ENCODE peak calls at places on chromosomes 11 and 22, in nine cellular contexts. V is AG10803, A is fibroblast of mammary gland, J is lower lobe of right lung, W is GM03348, T is AG04450, C is MV-4-11, S is BJ, X is ecto neural progenitor cell. F is an unnamed sample.

GRCh38 chr22:37240941-37241320 is 3.1 kb downstream of the RAC2 start:
- DNase-seq in A (no peak), S (no peak), J (peak), X (no peak), W (no peak), V (no peak), C (no peak), T (no peak), F (no peak)

GRCh38 chr22:38940985-38941384 is 16.4 kb upstream of the APOBEC3A start:
- DNase-seq in J (no peak), W (no peak), C (peak), X (no peak), T (no peak), S (no peak), V (no peak), A (no peak), F (no peak)

GRCh38 chr22:22030493-22031182 is 48.1 kb upstream of the TOP3B start:
- DNase-seq in S (no peak), T (no peak), C (peak), W (no peak), X (no peak), J (no peak), A (no peak), V (no peak), F (no peak)

GRCh38 chr22:36736701-36737320 is 33.3 kb upstream of the CACNG2 start:
- DNase-seq in T (no peak), V (no peak), C (peak), W (no peak), J (no peak), S (no peak), X (peak), A (no peak), F (peak)

GRCh38 chr11:32188785-32189184 is 97.9 kb downstream of the RCN1 start:
- DNase-seq in S (no peak), J (no peak), A (no peak), W (no peak), T (no peak), V (no peak), C (no peak), X (no peak), F (no peak)

GRCh38 chr11:85530596-85530995 is 96.5 kb downstream of the DLG2 start:
- DNase-seq in W (no peak), V (peak), C (peak), A (no peak), S (no peak), J (no peak), T (no peak), X (no peak), F (no peak)

GRCh38 chr11:83971063-83971462 is 684.9 kb upstream of the CCDC90B start:
- DNase-seq in W (peak), J (no peak), A (peak), T (no peak), X (no peak), V (peak), S (no peak), C (no peak), F (no peak)

GRCh38 chr22:49930596-49931412 is 12.4 kb downstream of the CRELD2 start:
- DNase-seq in A (peak), X (no peak), T (no peak), V (peak), C (peak), S (peak), J (peak), W (peak), F (no peak)

GRCh38 chr11:63666874-63667273 is 4.3 kb downstream of the ATL3 start:
- DNase-seq in X (no peak), T (peak), V (peak), S (no peak), W (peak), J (no peak), A (peak), C (no peak), F (no peak)

GRCh38 chr11:36600155-36600554 is 2.1 kb upstream of the RAG2 start:
- DNase-seq in T (no peak), A (no peak), J (no peak), V (no peak), X (no peak), S (no peak), C (no peak), W (no peak), F (no peak)

GRCh38 chr22:49961601-49962011 is 1.0 kb downstream of the PIM3 start:
- DNase-seq in X (peak), W (no peak), J (peak), S (no peak), A (no peak), V (no peak), T (no peak), C (no peak), F (no peak)

GRCh38 chr11:108664730-108665525 is at the start of gene DDX10:
- DNase-seq in V (peak), J (peak), S (peak), A (peak), T (peak), W (peak), X (peak), C (peak), F (peak)

GRCh38 chr11:63508009-63508408 is 2.1 kb downstream of the LGALS12 start:
- DNase-seq in T (no peak), J (no peak), W (no peak), A (peak), S (no peak), C (peak), V (no peak), X (no peak), F (no peak)

GRCh38 chr11:48041877-48042698 is 61.7 kb downstream of the PTPRJ start:
- DNase-seq in T (no peak), J (no peak), W (no peak), S (no peak), C (no peak), X (no peak), V (no peak), A (peak), F (no peak)

GRCh38 chr11:119340335-119341221 is at the start of gene C1QTNF5:
- DNase-seq in S (no peak), T (no peak), V (peak), J (peak), A (peak), W (peak), C (no peak), X (peak), F (peak)

GRCh38 chr22:29130490-29130889 is 57.7 kb downstream of the KREMEN1 start:
- DNase-seq in C (no peak), V (peak), S (no peak), X (no peak), T (no peak), W (no peak), A (no peak), J (no peak), F (peak)

GRCh38 chr11:118923721-118924587 is 1.8 kb downstream of the BCL9L start:
- DNase-seq in C (no peak), X (peak), J (no peak), T (no peak), V (no peak), S (no peak), W (no peak), A (no peak), F (no peak)

GRCh38 chr11:898160-898517 is 12.5 kb downstream of the CHID1 start:
- DNase-seq in V (no peak), W (no peak), S (no peak), J (no peak), T (no peak), X (peak), C (no peak), A (peak), F (no peak)

GRCh38 chr11:119907122-119907933 is 178.3 kb upstream of the NECTIN1 start:
- DNase-seq in J (peak), A (no peak), V (no peak), X (no peak), W (no peak), C (no peak), T (no peak), S (no peak), F (no peak)

GRCh38 chr11:12461516-12461915 is 84.1 kb downstream of the PARVA start:
- DNase-seq in T (no peak), V (no peak), C (no peak), A (no peak), W (no peak), J (no peak), S (no peak), X (no peak), F (no peak)

GRCh38 chr11:68002943-68003845 is 703 bp downstream of the UNC93B1 start:
- DNase-seq in T (no peak), S (no peak), X (peak), A (no peak), C (peak), J (peak), W (peak), V (no peak), F (peak)

GRCh38 chr22:38754247-38755154 is 1.3 kb downstream of the SUN2 start:
- DNase-seq in A (peak), S (no peak), T (peak), V (peak), X (no peak), W (peak), C (peak), J (peak), F (peak)

GRCh38 chr11:105027671-105028070 is 4.7 kb upstream of the CASP5 start:
- DNase-seq in A (no peak), W (no peak), S (no peak), X (no peak), C (peak), T (no peak), J (no peak), V (no peak), F (no peak)

GRCh38 chr11:73192272-73192671 is 25.8 kb upstream of the P2RY2 start:
- DNase-seq in C (no peak), A (no peak), T (no peak), S (no peak), W (no peak), V (no peak), J (peak), X (no peak), F (peak)